ENCODE peak calls at places on chromosomes 1 and 21, in four cellular contexts. S, K, D and Q are unnamed samples.

GRCh38 chr1:208089971-208090755 is 154.0 kb downstream of the PLXNA2 start:
- DNase-seq in K (no peak), S (peak), D (no peak), Q (peak)

GRCh38 chr1:232440325-232441059 is 189.4 kb downstream of the SIPA1L2 start:
- DNase-seq in D (no peak), S (no peak), K (no peak), Q (no peak)

GRCh38 chr1:183670169-183670568 is 17.1 kb upstream of the APOBEC4 start:
- DNase-seq in S (no peak), D (no peak), K (no peak), Q (peak)

GRCh38 chr1:54017979-54018378 is at the start of gene LDLRAD1:
- DNase-seq in K (no peak), D (no peak), S (no peak), Q (no peak)

GRCh38 chr1:218600968-218601367 is 255.8 kb downstream of the TGFB2 start:
- DNase-seq in D (no peak), K (no peak), S (no peak), Q (no peak)

GRCh38 chr21:26106562-26106961 is 64.0 kb downstream of the APP start:
- DNase-seq in S (no peak), K (no peak), D (no peak), Q (no peak)

GRCh38 chr1:26351591-26352337 is 2.2 kb downstream of the CRYBG2 start:
- DNase-seq in K (no peak), S (no peak), D (no peak), Q (peak)

GRCh38 chr1:15120251-15120945 is 33.1 kb upstream of the TMEM51 start:
- DNase-seq in K (no peak), D (no peak), S (no peak), Q (no peak)

GRCh38 chr1:185853739-185854138 is 119.5 kb downstream of the HMCN1 start:
- DNase-seq in S (peak), D (peak), K (peak), Q (peak)

GRCh38 chr1:172915276-172915675 is 135.5 kb downstream of the TNFSF18 start:
- DNase-seq in S (no peak), D (no peak), K (no peak), Q (no peak)

GRCh38 chr1:156067262-156067661 is 6.3 kb downstream of the RAB25 start:
- DNase-seq in D (no peak), K (no peak), S (no peak), Q (no peak)

GRCh38 chr1:43936470-43937151 is 3.0 kb downstream of the ARTN start:
- DNase-seq in K (no peak), S (peak), D (no peak), Q (no peak)
- H3K4me3 ChIP-seq in K (no peak), S (peak), D (peak), Q (peak)

DNA sequence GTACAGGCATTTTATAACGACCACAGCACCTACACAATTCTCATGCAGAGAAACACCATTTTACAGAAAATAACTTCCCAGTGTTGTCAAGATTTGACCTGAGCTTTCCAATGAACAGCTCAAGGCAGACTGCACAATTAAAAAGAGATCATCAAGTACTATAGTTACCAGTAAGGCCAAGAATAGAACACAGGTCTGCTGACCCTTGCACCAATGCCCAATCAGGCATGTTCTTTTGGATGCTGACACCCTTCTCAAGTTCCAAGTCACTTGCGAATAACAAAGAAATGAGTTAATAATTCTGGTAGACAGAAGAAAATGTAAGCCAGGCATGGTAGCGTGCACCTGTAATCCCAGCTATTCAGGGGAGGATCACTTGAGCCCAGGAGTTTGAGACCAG is 101.9 kb downstream of the SLC45A1 start:
- DNase-seq in S (no peak), K (no peak), D (no peak), Q (peak)
- H3K4me3 ChIP-seq in S (peak), K (no peak), D (peak), Q (peak)

GRCh38 chr1:204461331-204462228 is 33.0 kb downstream of the PIK3C2B start:
- DNase-seq in D (no peak), S (no peak), K (no peak), Q (no peak)
- H3K4me3 ChIP-seq in D (no peak), S (no peak), K (no peak), Q (no peak)

GRCh38 chr1:50783286-50783685 is 176.8 kb downstream of the FAF1 start:
- DNase-seq in S (peak), D (no peak), K (no peak), Q (peak)
- H3K4me3 ChIP-seq in S (peak), D (no peak), K (no peak), Q (no peak)

GRCh38 chr1:39105841-39106765 is 80.0 kb downstream of the NDUFS5 start:
- DNase-seq in K (no peak), D (no peak), S (peak), Q (peak)
- H3K4me3 ChIP-seq in K (peak), D (peak), S (peak), Q (peak)

DNA sequence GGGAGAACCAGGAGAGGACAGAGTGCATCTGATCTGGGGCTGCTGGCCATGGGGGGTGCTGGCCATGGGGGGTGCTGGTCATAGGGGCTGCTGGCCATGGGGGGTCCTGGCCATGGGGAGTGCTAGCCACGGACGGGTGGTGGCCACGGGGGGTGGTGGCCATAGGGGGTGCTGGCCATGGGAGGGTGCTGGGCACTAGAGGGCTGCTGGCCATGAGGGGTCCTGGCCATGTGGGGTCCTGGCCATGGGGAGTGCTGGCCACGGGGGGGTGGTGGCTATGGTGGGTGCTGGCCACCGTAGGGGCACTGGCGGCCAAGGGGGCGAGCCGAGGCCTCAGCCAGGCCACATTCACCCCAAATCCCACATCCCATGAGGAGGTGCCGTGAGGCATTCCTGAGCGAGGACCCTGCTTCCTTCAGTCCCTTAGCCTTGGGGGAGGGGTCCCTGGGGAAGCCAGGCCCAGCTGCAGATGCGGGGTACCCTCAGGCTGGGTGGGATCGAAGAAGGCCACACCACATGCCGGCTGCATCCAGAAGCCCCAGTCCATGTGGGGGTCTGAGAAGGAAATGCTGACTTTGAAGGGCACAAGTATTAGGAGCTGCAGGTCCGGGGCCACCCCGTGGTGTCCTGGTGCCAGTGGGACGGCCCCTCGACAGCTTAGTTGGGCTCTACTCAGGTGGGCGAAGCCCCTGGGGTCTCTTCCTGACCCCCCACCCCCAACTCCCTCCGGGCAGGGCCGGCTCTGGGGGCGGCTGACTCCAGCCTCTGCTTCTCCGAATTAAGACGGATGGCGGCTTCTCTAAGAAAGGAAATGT is 61.9 kb upstream of the TTC34 start:
- DNase-seq in D (no peak), S (no peak), K (no peak), Q (no peak)
- H3K4me3 ChIP-seq in D (no peak), S (no peak), K (no peak), Q (no peak)